ENCODE peak calls at places on chromosomes 13 and 19, in eight cellular contexts. V is left ventricle myocardium inferior; E is CD8-positive, alpha-beta T cell; Y is osteoblast; C is aorta; X is neural progenitor cell; F is tibial artery; O is mesenchymal stem cell. K is an unnamed sample. For H3K9me3, the result is how much of the 10 kb centered on the place peaks cover.

GRCh38 chr19:49588370-49589122 is 2.4 kb upstream of the PRR12 start:
- DNase-seq in X (no peak), Y (peak), C (no peak), E (no peak), F (no peak), O (no peak), V (no peak), K (no peak)

GRCh38 chr13:113534236-113534860 is 43.8 kb upstream of the DCUN1D2 start:
- DNase-seq in V (no peak), E (no peak), C (no peak), Y (no peak), X (no peak), O (no peak), F (no peak), K (no peak)

GRCh38 chr19:49475995-49476880 is 2.2 kb downstream of the FLT3LG start:
- DNase-seq in V (no peak), X (peak), C (no peak), Y (peak), E (peak), F (no peak), O (peak), K (no peak)

GRCh38 chr13:114148521-114148855 is 16.1 kb upstream of the RASA3 start:
- DNase-seq in X (no peak), O (no peak), F (no peak), Y (peak), E (peak), V (no peak), C (peak), K (no peak)

GRCh38 chr13:96020941-96021340 is 32.3 kb downstream of the UGGT2 start:
- DNase-seq in E (no peak), X (no peak), C (no peak), Y (no peak), O (no peak), V (no peak), F (no peak), K (no peak)

GRCh38 chr13:109369357-109370052 is 416.9 kb downstream of the IRS2 start:
- DNase-seq in C (no peak), F (no peak), X (no peak), E (no peak), V (no peak), O (no peak), Y (peak), K (no peak)

GRCh38 chr13:45292176-45292575 is 48.8 kb downstream of the TPT1 start:
- DNase-seq in F (no peak), C (no peak), E (no peak), Y (no peak), X (no peak), O (no peak), V (no peak), K (no peak)

GRCh38 chr13:22740264-22740663 is 440.5 kb upstream of the SGCG start:
- DNase-seq in V (no peak), Y (no peak), C (no peak), O (no peak), E (no peak), X (peak), F (no peak), K (no peak)

GRCh38 chr13:114161644-114162532 is 17.2 kb upstream of the CFAP97D2 start:
- DNase-seq in X (no peak), E (no peak), Y (peak), O (no peak), F (peak), V (peak), C (peak), K (no peak)

GRCh38 chr19:1299822-1300221 is 14.1 kb downstream of the EFNA2 start:
- DNase-seq in F (no peak), Y (no peak), X (no peak), O (no peak), E (no peak), C (no peak), V (no peak), K (no peak)

GRCh38 chr19:39031368-39032163 is 783 bp downstream of the FBXO27 start:
- DNase-seq in Y (peak), E (peak), O (peak), C (peak), V (peak), X (peak), F (peak), K (peak)

GRCh38 chr13:73090116-73090811 is 31.5 kb downstream of the KLF5 start:
- DNase-seq in X (no peak), F (no peak), E (no peak), V (no peak), O (peak), Y (peak), C (no peak), K (peak)

GRCh38 chr13:20426766-20427448 is 98.8 kb downstream of the CRYL1 start:
- DNase-seq in F (no peak), X (no peak), Y (peak), E (no peak), O (peak), C (no peak), V (no peak), K (no peak)

GRCh38 chr13:111879719-111880118 is 187.2 kb upstream of the SOX1 start:
- DNase-seq in F (no peak), Y (no peak), O (no peak), X (no peak), E (no peak), V (no peak), C (no peak), K (peak)

GRCh38 chr13:95660981-95661581 is 15.9 kb upstream of the DNAJC3 start:
- DNase-seq in V (no peak), Y (no peak), E (no peak), X (peak), F (no peak), O (peak), C (no peak), K (peak)

GRCh38 chr19:45739498-45740439 is 6.5 kb downstream of the MEIOSIN start:
- DNase-seq in O (no peak), F (no peak), V (no peak), X (no peak), Y (no peak), C (no peak), E (no peak), K (no peak)

GRCh38 chr13:102901615-102902305 is 55.9 kb downstream of the ERCC5 start:
- DNase-seq in Y (no peak), E (no peak), C (no peak), X (no peak), V (no peak), O (no peak), F (no peak), K (no peak)

GRCh38 chr19:4425531-4425930 is 23.1 kb downstream of the CHAF1A start:
- DNase-seq in Y (peak), X (no peak), F (no peak), V (no peak), E (no peak), C (no peak), O (peak), K (peak)

GRCh38 chr13:36795463-36795862 is 23.6 kb upstream of the RFXAP start:
- DNase-seq in F (no peak), E (no peak), O (no peak), C (no peak), Y (no peak), X (no peak), V (no peak), K (no peak)

GRCh38 chr13:60944016-60944415 is 471.6 kb downstream of the PCDH20 start:
- DNase-seq in O (no peak), X (no peak), F (no peak), C (no peak), V (no peak), E (no peak), Y (no peak), K (no peak)

GRCh38 chr19:19662866-19663291 is 597 bp downstream of the ATP13A1 start:
- DNase-seq in Y (peak), V (peak), F (no peak), O (peak), C (no peak), E (no peak), X (no peak), K (peak)

GRCh38 chr13:47038196-47038595 is 141.3 kb upstream of the HTR2A start:
- DNase-seq in X (peak), O (no peak), F (no peak), E (no peak), C (no peak), Y (no peak), V (no peak), K (no peak)

GRCh38 chr13:75180805-75181455 is 301.0 kb downstream of the TBC1D4 start:
- DNase-seq in F (no peak), X (no peak), E (no peak), Y (peak), O (peak), V (no peak), C (no peak), K (no peak)

DNA sequence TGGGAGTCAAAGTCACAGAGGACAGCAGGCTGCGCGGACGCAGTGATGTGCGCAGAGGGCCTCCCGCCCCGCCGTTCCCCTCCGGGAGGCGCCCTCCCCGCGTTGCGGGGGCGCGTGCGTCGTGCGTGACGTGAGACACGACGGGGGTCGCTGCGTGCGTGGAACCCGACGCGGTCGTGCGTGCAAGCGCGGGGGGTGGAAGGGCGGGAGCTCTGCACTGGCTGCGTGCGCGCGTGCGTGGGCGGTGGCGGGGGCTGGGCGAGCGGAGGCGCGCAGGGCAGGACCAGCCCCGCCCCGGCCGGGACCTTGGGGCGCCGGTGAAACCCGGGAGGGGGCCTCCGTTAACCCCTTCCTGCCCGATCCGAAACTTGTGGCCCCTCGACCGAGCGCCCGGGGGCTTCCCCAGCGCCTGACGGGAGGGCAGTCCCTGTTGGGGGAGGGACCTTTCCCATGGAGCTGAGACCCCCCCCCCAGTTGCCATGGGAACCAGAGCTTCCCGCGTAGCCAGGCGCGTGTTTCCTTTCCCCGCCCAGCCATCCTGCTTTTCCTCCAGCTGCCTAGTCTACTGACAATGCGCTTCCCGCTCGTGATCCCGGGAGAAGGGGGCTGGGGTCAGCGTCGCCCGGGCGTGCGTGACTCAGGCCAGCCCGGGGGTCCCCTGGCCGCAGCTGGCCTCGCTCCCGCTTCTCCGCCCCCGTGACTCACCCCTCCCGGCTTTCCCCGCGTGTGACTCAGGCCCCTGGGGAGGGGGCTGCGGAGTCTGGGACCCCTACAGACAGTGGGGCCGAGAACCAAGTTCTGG is 7.3 kb upstream of the HOOK2 start:
- DNase-seq in Y (peak), X (peak), V (peak), C (peak), F (peak), E (peak), O (peak), K (peak)
- H3K27ac ChIP-seq in Y (peak), X (no peak), V (peak), C (peak), F (peak), E (peak), O (peak), K (peak)

GRCh38 chr19:15618321-15618720 is 3.3 kb downstream of the CYP4F8 start:
- DNase-seq in C (no peak), Y (no peak), X (no peak), V (no peak), O (no peak), F (no peak), E (no peak), K (no peak)
- H3K9me3 ChIP-seq in C (under half), Y (under half), X (under half), V (under half), O (under half), F (under half), E (under half), K (under half)

GRCh38 chr19:35399231-35399630 is 28.4 kb downstream of the GPR42 start:
- DNase-seq in O (peak), X (no peak), V (no peak), E (no peak), Y (no peak), F (no peak), C (no peak), K (no peak)

GRCh38 chr19:35397064-35397463 is 26.2 kb downstream of the GPR42 start:
- DNase-seq in E (no peak), O (no peak), Y (no peak), C (no peak), F (no peak), V (no peak), X (no peak), K (no peak)

GRCh38 chr19:35395762-35396199 is 24.9 kb downstream of the GPR42 start:
- DNase-seq in Y (no peak), O (peak), V (no peak), X (peak), F (no peak), E (no peak), C (no peak), K (no peak)

GRCh38 chr19:35398570-35398969 is 27.7 kb downstream of the GPR42 start:
- DNase-seq in O (no peak), X (no peak), F (no peak), V (no peak), Y (no peak), C (no peak), E (no peak), K (no peak)

DNA sequence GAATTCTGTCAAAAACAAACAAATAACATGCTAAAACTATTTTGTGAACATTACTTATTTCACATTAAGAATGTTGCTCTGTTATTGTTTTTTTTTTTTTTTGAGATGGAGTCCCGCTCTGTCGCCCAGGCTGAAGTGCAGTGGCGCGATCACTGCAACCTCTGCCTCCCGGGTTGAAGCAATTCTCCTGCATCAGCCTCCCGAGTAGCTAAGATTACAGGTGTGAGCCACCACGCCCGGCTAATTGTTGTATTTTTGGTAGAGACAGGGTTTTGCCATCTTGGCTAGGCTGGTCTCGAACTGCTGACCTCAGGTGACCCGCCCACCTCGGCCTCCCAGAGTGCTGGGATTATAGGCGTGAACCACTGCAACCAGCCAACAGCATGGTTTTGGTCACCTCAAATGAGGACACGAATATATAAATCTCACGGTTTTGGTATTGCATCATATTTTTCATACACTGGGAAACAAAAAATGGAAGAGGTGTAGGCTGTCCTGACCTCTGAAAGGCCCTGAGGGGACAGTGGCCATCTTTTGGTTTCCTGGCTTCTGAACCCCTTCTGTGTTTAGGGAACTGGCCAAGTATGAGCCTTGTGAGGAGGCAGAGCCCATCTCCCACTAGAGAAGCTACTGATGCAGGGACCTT is 25.5 kb downstream of the GPR42 start:
- DNase-seq in Y (no peak), O (no peak), C (no peak), F (no peak), V (no peak), X (no peak), E (no peak), K (no peak)
- H3K27ac ChIP-seq in Y (no peak), O (no peak), C (no peak), F (no peak), V (peak), X (no peak), E (no peak), K (no peak)

DNA sequence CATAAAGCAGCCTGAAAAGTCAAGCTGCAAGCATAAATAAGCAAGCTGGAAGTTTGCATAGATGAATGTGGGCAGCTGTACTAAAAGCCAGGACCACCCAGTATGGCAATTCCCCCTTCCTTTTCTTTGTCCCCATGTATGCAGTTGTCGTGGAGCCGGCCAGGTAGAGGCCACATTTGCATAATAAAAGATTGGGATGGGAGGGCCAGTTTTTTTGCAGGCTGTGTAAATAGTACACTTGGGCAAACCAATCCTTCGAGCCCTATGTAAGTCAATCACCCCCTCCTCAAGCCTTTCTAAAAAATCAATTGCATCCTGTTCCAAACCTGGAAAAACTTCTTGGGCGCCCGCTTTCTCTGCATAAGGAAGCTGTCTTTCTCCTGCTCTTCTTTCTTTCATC is 13.1 kb upstream of the ZNF99 start:
- DNase-seq in E (no peak), O (no peak), X (no peak), V (no peak), Y (no peak), C (no peak), F (no peak), K (no peak)
- H3K9me3 ChIP-seq in E (under half), O (half or more), X (half or more), V (under half), Y (under half), C (under half), F (under half), K (under half)

GRCh38 chr13:59447031-59447430 is 716.7 kb downstream of the DIAPH3 start:
- DNase-seq in F (no peak), E (no peak), C (no peak), X (no peak), V (no peak), O (no peak), Y (no peak), K (no peak)
- H3K27ac ChIP-seq in F (no peak), E (no peak), C (no peak), X (no peak), V (no peak), O (no peak), Y (no peak), K (no peak)

GRCh38 chr19:27774827-27775226 is 1438.1 kb downstream of the UQCRFS1 start:
- DNase-seq in V (no peak), O (no peak), C (no peak), Y (no peak), F (no peak), X (no peak), E (no peak), K (no peak)
- H3K9me3 ChIP-seq in V (under half), O (under half), C (under half), Y (under half), F (half or more), X (under half), E (under half), K (under half)

DNA sequence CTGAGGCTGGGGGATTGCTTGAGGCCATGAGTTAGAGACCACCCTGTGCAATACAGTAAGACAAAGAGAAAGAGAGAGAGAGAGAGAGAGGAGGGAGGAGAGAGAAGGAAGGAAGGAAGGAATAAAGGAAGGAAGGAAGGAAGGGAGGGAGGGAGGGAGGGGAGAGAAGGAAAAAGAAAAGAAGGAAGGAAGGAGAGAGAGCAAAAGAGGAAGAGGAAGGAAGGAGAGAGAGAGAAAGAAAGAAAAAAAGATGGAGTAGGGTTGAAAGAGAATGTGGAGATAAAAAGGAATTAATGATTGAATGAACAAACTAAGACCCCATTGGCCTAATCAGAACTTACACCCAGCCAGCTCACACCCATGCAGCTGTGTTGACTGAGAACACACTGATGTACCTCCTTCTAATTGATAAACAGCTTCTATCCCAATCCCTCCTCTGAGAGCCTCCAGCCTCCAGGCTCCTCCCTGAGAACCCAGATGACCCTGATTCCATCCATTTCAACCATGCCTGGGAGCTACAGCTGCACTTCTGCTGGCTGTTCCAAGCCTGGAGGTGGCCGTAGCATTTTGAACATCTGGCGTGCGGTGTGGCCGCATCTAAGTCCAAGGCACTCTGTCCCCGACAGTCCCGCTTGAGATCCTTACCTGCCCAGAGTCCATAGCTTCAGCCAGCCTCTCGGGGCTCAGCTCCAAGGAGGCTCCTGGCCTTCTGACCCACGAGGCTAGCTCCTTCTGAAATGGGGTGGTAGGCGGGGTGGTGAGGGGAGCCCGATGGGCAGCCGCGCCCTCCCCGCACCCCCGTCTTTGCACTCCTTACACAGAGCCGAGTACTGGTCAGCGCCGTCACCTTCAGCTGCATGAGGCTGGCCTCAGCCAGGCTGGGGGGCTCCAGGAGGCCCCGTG is 1.1 kb downstream of the PRODH2 start:
- DNase-seq in E (no peak), Y (no peak), O (no peak), V (no peak), F (no peak), X (no peak), C (no peak), K (no peak)
- H3K27ac ChIP-seq in E (no peak), Y (no peak), O (no peak), V (no peak), F (no peak), X (no peak), C (no peak), K (no peak)

DNA sequence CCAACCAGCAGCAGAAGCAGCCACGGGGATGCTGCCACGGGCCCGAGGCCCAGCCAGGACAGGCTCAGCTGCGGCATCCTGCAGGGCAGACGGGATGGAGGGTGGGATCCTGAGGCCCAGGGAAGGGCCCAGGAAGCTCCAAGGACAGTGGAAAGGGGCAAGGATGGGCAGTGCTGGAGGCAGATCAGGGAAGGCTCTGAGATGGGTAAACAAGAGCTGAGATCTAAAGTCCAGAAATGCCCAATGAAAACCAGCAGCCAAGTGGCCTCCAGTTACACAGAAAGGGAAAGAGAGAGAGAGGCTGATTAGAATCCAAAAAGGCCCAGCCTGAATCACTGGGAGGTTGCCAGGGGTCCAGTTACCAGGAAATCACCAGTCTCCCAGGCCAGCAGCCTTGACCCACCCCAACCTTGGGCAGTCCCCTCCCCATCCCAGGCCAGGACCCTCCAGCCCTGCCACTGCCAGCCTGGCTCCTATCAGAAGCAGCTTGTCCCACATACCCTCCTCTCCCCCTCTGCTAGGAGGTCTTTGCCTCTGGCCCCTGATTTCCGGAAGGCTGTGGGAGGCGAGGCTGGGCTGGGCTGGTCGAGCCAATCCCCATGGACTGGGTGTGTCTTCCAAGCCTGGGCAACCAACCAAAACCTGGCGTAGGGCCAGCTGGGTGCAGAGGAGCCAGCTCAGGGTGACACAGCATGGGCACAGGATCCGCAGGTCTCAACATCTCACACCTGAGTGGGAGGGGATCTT is at the start of gene CYP4F11:
- DNase-seq in F (peak), Y (no peak), O (no peak), C (peak), V (peak), E (no peak), X (no peak), K (no peak)
- H3K9me3 ChIP-seq in F (under half), Y (under half), O (under half), C (under half), V (under half), E (under half), X (under half), K (under half)

K was measured in SJSA1.